ENCODE peak calls at places on chromosomes 7 and 10, in four cellular contexts. X, N, M and T are unnamed samples.

GRCh38 chr10:116324951-116325635 is 845 bp downstream of the CCDC172 start:
- DNase-seq in X (no peak), N (no peak), M (no peak), T (no peak)

GRCh38 chr10:124299726-124300125 is 119.0 kb downstream of the OAT start:
- DNase-seq in X (no peak), N (no peak), M (no peak), T (peak)

GRCh38 chr7:155203059-155203881 is 94.4 kb upstream of the INSIG1 start:
- DNase-seq in X (no peak), N (no peak), M (no peak), T (no peak)

GRCh38 chr7:87359366-87359765 is 13.9 kb downstream of the CROT start:
- DNase-seq in X (no peak), N (no peak), M (peak), T (no peak)

GRCh38 chr10:100370561-100370975 is 23.5 kb downstream of the SCD start:
- DNase-seq in N (no peak), M (no peak), X (no peak), T (no peak)

GRCh38 chr10:77837248-77837924 is 89.2 kb downstream of the DLG5 start:
- DNase-seq in M (peak), N (peak), X (peak), T (no peak)

GRCh38 chr7:55065511-55066229 is 46.9 kb downstream of the EGFR start:
- DNase-seq in M (peak), N (no peak), X (no peak), T (no peak)

GRCh38 chr7:11298220-11298619 is 324.5 kb downstream of the PHF14 start:
- DNase-seq in M (no peak), N (no peak), X (no peak), T (no peak)

GRCh38 chr7:47576909-47577255 is 5.0 kb downstream of the TNS3 start:
- DNase-seq in X (no peak), M (no peak), N (no peak), T (no peak)

GRCh38 chr10:10824611-10825148 is 193.0 kb upstream of the CELF2 start:
- DNase-seq in X (no peak), N (no peak), M (peak), T (no peak)

GRCh38 chr10:131038056-131038455 is 273.5 kb downstream of the TCERG1L start:
- DNase-seq in X (no peak), N (no peak), M (no peak), T (peak)

GRCh38 chr10:100364735-100365391 is 17.8 kb downstream of the SCD start:
- DNase-seq in N (no peak), M (peak), X (peak), T (no peak)

GRCh38 chr10:5563237-5563961 is 38.6 kb downstream of the CALML3 start:
- DNase-seq in M (no peak), N (no peak), X (peak), T (peak)

GRCh38 chr10:4543943-4544540 is 282.0 kb upstream of the AKR1E2 start:
- DNase-seq in N (no peak), X (no peak), M (no peak), T (no peak)

GRCh38 chr7:20298486-20298901 is 32.2 kb upstream of the ITGB8 start:
- DNase-seq in M (peak), X (no peak), N (no peak), T (no peak)

GRCh38 chr10:55410415-55410885 is 609.4 kb upstream of the PCDH15 start:
- DNase-seq in M (no peak), N (no peak), X (peak), T (no peak)

GRCh38 chr7:90512841-90513254 is 43.4 kb downstream of the PTTG1IP2 start:
- DNase-seq in N (no peak), M (no peak), X (no peak), T (no peak)

GRCh38 chr7:141698247-141699015 is 3.5 kb downstream of the DENND11 start:
- DNase-seq in X (no peak), N (no peak), M (no peak), T (no peak)

GRCh38 chr7:12729112-12729511 is 41.7 kb downstream of the ARL4A start:
- DNase-seq in X (peak), N (no peak), M (peak), T (no peak)

GRCh38 chr10:50422259-50422658 is 170.9 kb upstream of the ASAH2 start:
- DNase-seq in N (no peak), X (no peak), M (no peak), T (no peak)

GRCh38 chr7:22668971-22669401 is 58.0 kb upstream of the IL6 start:
- DNase-seq in N (no peak), X (no peak), M (no peak), T (no peak)

GRCh38 chr10:131149586-131149985 is 161.9 kb downstream of the TCERG1L start:
- DNase-seq in N (no peak), M (no peak), X (no peak), T (no peak)

GRCh38 chr7:79462334-79462733 is 8.9 kb upstream of the MAGI2 start:
- DNase-seq in N (no peak), M (no peak), X (no peak), T (no peak)

GRCh38 chr7:34096777-34097176 is 191.4 kb downstream of the BMPER start:
- DNase-seq in N (no peak), X (no peak), M (no peak), T (no peak)

GRCh38 chr10:17737021-17737965 is 14.7 kb upstream of the TMEM236 start:
- DNase-seq in N (no peak), X (no peak), M (peak), T (no peak)
- TF ChIP-seq CTCF in N (peak), X (peak), M (peak), T (peak)

GRCh38 chr7:149624006-149624405 is 126.4 kb upstream of the ZNF746 start:
- DNase-seq in N (no peak), X (peak), M (no peak), T (no peak)
- TF ChIP-seq CTCF in N (peak), X (no peak), M (no peak), T (no peak)

GRCh38 chr10:70564901-70565351 is 37.6 kb downstream of the PRF1 start:
- DNase-seq in N (no peak), X (no peak), M (no peak), T (peak)
- TF ChIP-seq CTCF in N (peak), X (no peak), M (peak), T (no peak)

GRCh38 chr10:70256463-70256862 is 23.2 kb upstream of the PPA1 start:
- DNase-seq in M (no peak), N (no peak), X (no peak), T (no peak)

GRCh38 chr10:70253878-70254765 is 20.9 kb upstream of the PPA1 start:
- DNase-seq in M (no peak), N (no peak), X (no peak), T (no peak)

GRCh38 chr10:70254795-70255328 is 21.6 kb upstream of the PPA1 start:
- DNase-seq in M (no peak), N (no peak), X (no peak), T (no peak)

GRCh38 chr10:70258216-70258615 is 25.0 kb upstream of the PPA1 start:
- DNase-seq in X (no peak), M (no peak), N (no peak), T (no peak)

DNA sequence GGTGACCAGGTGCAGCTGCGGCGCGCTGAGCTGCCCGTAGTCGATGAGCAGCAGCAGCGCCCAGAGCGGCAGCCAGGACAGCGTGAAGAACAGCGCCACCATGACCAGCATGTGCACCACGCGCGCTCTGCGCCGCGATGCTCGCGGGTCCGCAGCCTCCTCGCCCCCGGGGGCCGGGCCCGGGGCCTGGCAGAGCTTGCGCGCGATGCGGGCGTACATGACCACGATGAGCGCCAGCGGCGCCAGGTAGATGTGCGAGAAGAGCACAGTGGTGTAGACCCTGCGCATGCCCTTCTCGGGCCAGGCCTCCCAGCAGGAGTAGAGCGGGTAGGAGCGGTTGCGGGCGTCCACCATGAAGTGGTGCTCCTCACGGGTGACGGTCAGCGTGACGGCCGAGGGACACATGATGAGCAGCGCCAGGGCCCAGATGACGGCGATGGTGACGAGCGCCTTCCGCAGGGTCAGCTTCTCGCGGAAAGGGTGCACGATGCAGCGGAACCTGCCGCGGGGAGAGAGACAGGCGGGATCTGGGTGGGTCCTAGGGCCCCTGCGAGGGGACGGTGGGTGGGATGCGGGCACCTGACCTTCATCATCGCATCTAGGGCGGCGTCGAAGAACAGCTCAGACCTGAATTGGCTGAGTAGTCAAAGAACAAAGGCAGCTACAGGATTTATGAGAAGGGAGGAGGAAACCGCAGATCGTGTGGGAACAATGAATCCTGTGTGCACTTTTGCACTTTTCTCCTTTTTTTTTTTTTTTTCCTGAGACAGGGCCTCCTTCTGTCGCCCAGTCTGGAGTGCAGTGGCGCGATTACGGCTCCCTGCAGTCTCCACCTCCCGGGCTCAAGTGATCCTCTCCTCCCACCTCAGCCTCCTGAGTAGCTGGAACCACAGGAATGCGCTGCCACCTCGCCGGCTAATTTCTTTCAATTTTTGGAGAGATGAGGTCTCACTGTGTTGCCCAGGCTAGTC is 22.4 kb upstream of the PPA1 start:
- DNase-seq in M (no peak), X (no peak), N (no peak), T (no peak)
- TF ChIP-seq CTCF in M (peak), X (no peak), N (no peak), T (no peak)

GRCh38 chr10:120805014-120805805 is 46.0 kb upstream of the WDR11 start:
- DNase-seq in N (no peak), M (no peak), X (no peak), T (no peak)
- TF ChIP-seq CTCF in N (peak), M (no peak), X (no peak), T (no peak)

GRCh38 chr7:66307591-66308215 is 102.6 kb downstream of the TPST1 start:
- DNase-seq in X (no peak), N (no peak), M (peak), T (no peak)

GRCh38 chr7:66308411-66308810 is 103.3 kb downstream of the TPST1 start:
- DNase-seq in X (no peak), M (no peak), N (no peak), T (no peak)

GRCh38 chr7:66303454-66304160 is 98.5 kb downstream of the TPST1 start:
- DNase-seq in N (no peak), X (no peak), M (no peak), T (no peak)

GRCh38 chr7:66304536-66304935 is 99.4 kb downstream of the TPST1 start:
- DNase-seq in X (no peak), M (no peak), N (no peak), T (no peak)

DNA sequence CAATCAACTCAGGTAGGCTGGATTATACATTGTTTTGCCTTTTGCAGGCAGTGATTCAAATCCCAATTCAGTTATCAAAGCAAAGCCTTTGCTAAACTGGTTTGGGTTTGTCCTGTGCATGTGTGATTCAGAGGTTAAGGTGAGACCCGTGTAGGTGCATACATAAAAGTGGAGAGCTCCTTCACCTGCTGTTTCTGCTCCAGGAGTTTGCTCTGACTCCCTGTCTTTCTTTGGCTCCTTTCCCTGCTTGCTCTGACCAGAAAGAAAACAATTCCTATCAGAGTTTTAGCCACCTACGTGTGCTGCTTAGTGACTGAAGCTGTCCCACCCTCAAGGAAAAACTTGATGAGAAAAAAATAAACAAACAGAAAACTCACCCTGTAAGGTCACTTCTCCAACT is 101.1 kb downstream of the TPST1 start:
- DNase-seq in X (no peak), N (no peak), M (no peak), T (no peak)
- TF ChIP-seq CTCF in X (no peak), N (no peak), M (no peak), T (no peak)

DNA sequence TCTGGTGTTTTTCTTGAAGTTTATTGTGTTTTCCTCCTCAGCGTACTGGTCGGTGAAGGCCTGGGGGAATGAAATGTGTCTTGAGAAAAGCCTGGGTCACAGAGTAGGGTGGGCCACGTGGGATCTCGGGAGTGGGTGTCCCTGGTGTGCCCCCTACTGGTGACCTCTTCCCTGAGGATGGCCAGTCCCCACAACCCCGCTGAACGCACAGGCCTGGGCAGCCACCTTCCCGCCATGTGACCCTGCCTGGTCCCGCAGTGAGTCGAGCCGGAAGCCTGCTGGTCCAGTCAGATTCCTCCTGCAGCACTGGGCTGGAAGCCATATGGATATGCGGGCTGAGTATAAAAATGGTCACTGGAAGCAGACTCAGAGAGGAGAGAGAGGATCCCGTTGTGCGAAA is 52.9 kb upstream of the GNA12 start:
- DNase-seq in X (no peak), N (no peak), M (no peak), T (no peak)
- TF ChIP-seq CTCF in X (no peak), N (no peak), M (no peak), T (no peak)

DNA sequence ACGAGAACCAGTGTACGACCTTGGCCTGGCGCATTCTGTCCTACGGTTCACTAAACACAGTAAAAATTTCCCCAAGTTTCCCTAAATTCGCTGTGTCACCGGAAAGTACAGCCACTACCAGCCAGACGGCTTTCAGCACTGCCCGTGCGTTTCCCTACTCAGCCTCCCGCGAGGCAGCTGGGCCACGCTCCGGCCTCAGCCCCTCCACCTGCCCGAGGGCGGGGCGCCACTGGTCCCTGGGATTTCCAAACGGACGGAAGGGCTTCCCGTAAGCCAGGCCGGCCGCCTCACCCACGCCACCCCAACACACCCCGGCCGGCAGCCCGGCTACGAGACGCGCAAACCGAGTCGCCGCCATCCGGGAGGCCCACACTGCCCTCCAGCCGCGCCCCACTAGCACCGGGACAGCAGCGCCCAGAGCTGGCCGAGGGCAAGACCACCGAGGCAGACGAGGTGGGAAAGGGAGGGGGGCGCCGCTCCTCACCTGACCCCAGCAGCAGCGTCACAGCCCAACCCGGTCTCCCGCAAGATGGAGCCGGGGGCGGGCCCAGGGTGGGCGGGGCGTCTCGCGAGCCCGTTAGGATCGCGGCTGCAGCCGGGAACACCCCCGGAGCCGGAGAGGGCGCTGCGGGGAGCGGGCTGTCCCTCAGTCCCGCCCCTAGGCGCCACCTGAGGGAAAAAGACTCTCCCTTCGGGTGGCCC is at the start of gene ANXA7:
- DNase-seq in M (peak), N (peak), X (peak), T (peak)
- TF ChIP-seq CTCF in M (no peak), N (peak), X (no peak), T (peak)

GRCh38 chr7:32428546-32428945 is 61.6 kb downstream of the LSM5 start:
- DNase-seq in M (no peak), N (no peak), X (no peak), T (no peak)

GRCh38 chr7:32427769-32428291 is 62.4 kb downstream of the LSM5 start:
- DNase-seq in N (no peak), M (peak), X (peak), T (peak)
- TF ChIP-seq CTCF in N (no peak), M (peak), X (peak), T (peak)